ENCODE peak calls at places on chromosomes 16 and 17, in six cellular contexts. P is mesenchymal stem cell, T is neuronal stem cell, R is IMR-90, D is H1, W is H9. Y is an unnamed sample.

GRCh38 chr17:39132192-39132600 is 19.2 kb downstream of the PLXDC1 start:
- DNase-seq in P (peak; percentile 73), T (no peak), R (peak; percentile 86), D (no peak), W (no peak), Y (no peak)

GRCh38 chr16:35431829-35432663 is 1972.6 kb downstream of the TP53TG3F start:
- DNase-seq in P (no peak), T (no peak), R (no peak), D (peak; percentile 57), W (no peak), Y (no peak)

GRCh38 chr16:24088767-24089166 is 167.4 kb upstream of the CACNG3 start:
- DNase-seq in P (no peak), T (no peak), R (no peak), D (no peak), W (no peak), Y (no peak)

GRCh38 chr17:40109471-40109824 is 9.1 kb upstream of the NR1D1 start:
- DNase-seq in P (peak; percentile 12), T (no peak), R (no peak), D (no peak), W (no peak), Y (no peak)

GRCh38 chr16:20409398-20410152 is at the start of gene ACSM5:
- DNase-seq in P (no peak), T (no peak), R (no peak), D (no peak), W (no peak), Y (no peak)

GRCh38 chr16:9521749-9522370 is 430.4 kb downstream of the HAPSTR1 start:
- DNase-seq in P (no peak), T (peak; percentile 17), R (no peak), D (no peak), W (no peak), Y (peak; percentile 46)

GRCh38 chr16:11108466-11108805 is 147.6 kb downstream of the SOCS1 start:
- DNase-seq in P (no peak), T (no peak), R (no peak), D (no peak), W (no peak), Y (no peak)

GRCh38 chr16:30472328-30472942 is at the start of gene ITGAL:
- DNase-seq in P (no peak), T (no peak), R (no peak), D (no peak), W (no peak), Y (peak; percentile 13)

GRCh38 chr17:61738249-61738648 is 125.1 kb downstream of the BRIP1 start:
- DNase-seq in P (no peak), T (no peak), R (no peak), D (no peak), W (no peak), Y (no peak)

GRCh38 chr17:41678907-41679739 is 9.6 kb upstream of the EIF1 start:
- DNase-seq in P (peak; percentile 82), T (no peak), R (peak; percentile 28), D (no peak), W (no peak), Y (no peak)

GRCh38 chr16:29316673-29317237 is 89.8 kb downstream of the NPIPB11 start:
- DNase-seq in P (no peak), T (no peak), R (peak; percentile 21), D (no peak), W (no peak), Y (no peak)

GRCh38 chr17:42407289-42407836 is 15.7 kb downstream of the CAVIN1 start:
- DNase-seq in P (no peak), T (no peak), R (peak; percentile 39), D (peak; percentile 72), W (peak; percentile 91), Y (no peak)

GRCh38 chr17:68840073-68840472 is 115.1 kb downstream of the ABCA8 start:
- DNase-seq in P (no peak), T (no peak), R (no peak), D (no peak), W (no peak), Y (no peak)

GRCh38 chr16:2924901-2925820 is 13.4 kb downstream of the FLYWCH1 start:
- DNase-seq in P (no peak), T (peak; percentile 36), R (peak; percentile 33), D (peak; percentile 78), W (peak; percentile 86), Y (no peak)

DNA sequence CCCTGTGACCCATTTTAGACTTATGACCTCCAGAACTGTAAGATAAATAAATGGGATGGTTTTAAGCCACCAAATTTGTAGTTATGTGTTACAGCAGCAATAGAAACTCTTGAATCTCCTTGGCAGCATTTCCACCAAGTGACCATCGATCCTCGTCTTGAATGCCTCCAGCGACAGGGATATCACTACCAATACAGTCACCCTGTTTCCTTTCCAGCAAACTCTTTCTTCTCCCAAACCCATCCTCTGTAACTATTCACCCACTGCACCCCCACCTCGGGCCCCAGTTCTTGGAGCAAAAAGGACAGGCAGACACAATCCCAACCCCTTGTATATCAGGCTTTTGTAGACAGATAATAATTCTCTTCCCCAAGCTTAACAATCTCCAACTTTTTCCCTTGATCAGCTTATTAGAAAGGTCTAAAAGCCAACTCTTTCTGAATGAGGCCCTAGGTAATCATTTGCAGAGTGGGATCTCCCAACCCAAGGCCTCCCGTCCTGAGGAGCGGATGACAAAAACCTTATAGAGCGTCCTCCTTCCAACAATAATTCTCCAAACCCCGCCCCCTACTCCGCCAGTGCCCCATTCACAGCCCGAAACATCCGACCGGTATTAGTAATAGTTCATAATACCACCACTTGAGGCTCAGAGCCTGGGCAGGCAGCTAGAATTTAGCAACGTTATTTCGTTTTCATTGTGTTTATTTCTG is 14.7 kb upstream of the PLLP start:
- DNase-seq in P (no peak), T (no peak), R (no peak), D (peak; percentile 68), W (no peak), Y (no peak)
- H3K4me2 ChIP-seq in P (peak overlapping the region; percentile 71), T (peak overlapping the region; percentile 35), R (peak overlapping the region; percentile 83), D (peak overlapping the region; percentile 73), W (peak overlapping the region; percentile 62), Y (peak overlapping the region; percentile 61)

GRCh38 chr16:67021321-67021720 is 7.6 kb upstream of the CBFB start:
- DNase-seq in P (no peak), T (no peak), R (no peak), D (no peak), W (no peak), Y (no peak)
- H3K14ac ChIP-seq in P (no peak overlapping the region), T (no peak overlapping the region), R (no peak overlapping the region), D (no peak overlapping the region), W (no peak overlapping the region), Y (no peak overlapping the region)

GRCh38 chr17:58191259-58191896 is 1.1 kb upstream of the EPX start:
- DNase-seq in P (no peak), T (no peak), R (no peak), D (no peak), W (no peak), Y (no peak)
- H3K4me2 ChIP-seq in P (no peak overlapping the region), T (no peak overlapping the region), R (no peak overlapping the region), D (no peak overlapping the region), W (no peak overlapping the region), Y (no peak overlapping the region)

GRCh38 chr17:28407130-28407973 is 1.3 kb upstream of the SLC46A1 start:
- DNase-seq in P (no peak), T (no peak), R (no peak), D (peak; percentile 66), W (peak; percentile 89), Y (no peak)
- H3K14ac ChIP-seq in P (no peak overlapping the region), T (no peak overlapping the region), R (no peak overlapping the region), D (no peak overlapping the region), W (no peak overlapping the region), Y (no peak overlapping the region)

DNA sequence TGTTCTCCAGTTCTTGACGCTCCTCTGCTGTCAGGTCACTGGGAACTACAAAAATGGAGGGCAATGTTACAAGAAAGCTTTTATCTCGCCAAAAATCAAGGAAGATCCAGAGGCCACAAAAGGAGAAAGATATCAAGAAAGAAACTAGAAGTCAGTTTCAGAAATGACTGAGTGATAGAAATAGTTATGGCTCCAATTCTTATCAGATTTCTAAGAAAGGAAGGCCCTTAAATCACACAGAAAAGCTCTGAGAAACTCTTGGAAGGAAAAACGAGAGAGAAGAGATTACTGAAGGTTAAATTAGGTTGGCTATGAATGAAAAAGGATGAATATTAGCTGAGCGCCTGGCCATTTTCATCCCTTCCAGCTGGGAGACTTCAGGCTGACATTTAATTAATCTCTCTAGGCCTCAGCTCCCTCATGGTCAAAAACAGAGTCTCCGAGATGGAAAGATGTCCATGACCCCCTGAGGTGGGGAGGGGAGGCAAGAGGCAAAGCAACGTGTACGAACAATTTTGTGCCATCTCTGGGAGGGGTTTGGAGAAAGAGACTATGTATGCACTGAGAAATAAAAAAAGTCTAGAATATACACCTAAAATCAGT is 72.3 kb downstream of the CYTH1 start:
- DNase-seq in P (no peak), T (no peak), R (no peak), D (no peak), W (no peak), Y (no peak)
- H3K4me2 ChIP-seq in P (no peak overlapping the region), T (no peak overlapping the region), R (no peak overlapping the region), D (no peak overlapping the region), W (no peak overlapping the region), Y (no peak overlapping the region)

GRCh38 chr16:53412549-53412948 is 21.7 kb upstream of the RBL2 start:
- DNase-seq in P (no peak), T (no peak), R (no peak), D (no peak), W (no peak), Y (no peak)
- H3K14ac ChIP-seq in P (no peak overlapping the region), T (no peak overlapping the region), R (no peak overlapping the region), D (no peak overlapping the region), W (no peak overlapping the region), Y (no peak overlapping the region)

DNA sequence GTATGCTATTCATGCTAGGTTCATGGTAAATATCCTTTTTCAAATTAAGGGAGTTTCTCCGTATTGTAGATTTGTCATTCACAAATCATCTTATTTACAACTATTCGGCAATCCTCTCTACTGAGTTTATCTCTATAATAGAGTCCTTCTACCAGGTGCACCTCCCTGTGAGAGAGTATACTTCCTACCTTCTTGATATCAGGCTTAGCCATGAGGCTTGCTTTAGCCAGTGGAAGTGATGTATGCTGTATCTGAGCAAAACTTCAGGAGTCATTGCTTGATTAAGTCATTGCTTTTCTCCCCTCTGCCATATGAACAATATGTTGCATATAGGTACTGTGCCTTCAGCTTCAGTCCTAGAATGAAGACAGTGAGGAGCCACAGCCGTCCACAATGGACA is 20.5 kb downstream of the NSRP1 start:
- DNase-seq in P (no peak), T (no peak), R (no peak), D (no peak), W (no peak), Y (no peak)
- H3K4me2 ChIP-seq in P (no peak overlapping the region), T (no peak overlapping the region), R (no peak overlapping the region), D (no peak overlapping the region), W (no peak overlapping the region), Y (no peak overlapping the region)

GRCh38 chr17:51997723-51998122 is 160.8 kb downstream of the CA10 start:
- DNase-seq in P (no peak), T (no peak), R (no peak), D (no peak), W (no peak), Y (no peak)
- H3K14ac ChIP-seq in P (no peak overlapping the region), T (no peak overlapping the region), R (no peak overlapping the region), D (no peak overlapping the region), W (no peak overlapping the region), Y (no peak overlapping the region)

Y was measured in trophoblast cell.